ENCODE peak calls at places on chromosomes 4 and X, in ten cellular contexts. I is body of pancreas; T is iPS-NIHi11; H is activated T-helper 1 cell treated with anti-CD3 and anti-CD28 coated beads, Interleukin-2, amount 50 U/mL, for 16 hours; J is K562; A is HuH-7.5; M is cardiac muscle cell; K is astrocyte of the hippocampus; Q is GM20000; O is ovary. B is an unnamed sample.

GRCh38 chr4:40749717-40750460 is at the start of gene NSUN7:
- DNase-seq in I (peak), T (peak), H (no peak), J (no peak), A (no peak), M (peak), K (peak), Q (peak), O (peak), B (peak)

GRCh38 chrX:151754042-151754419 is 19.5 kb downstream of the CNGA2 start:
- DNase-seq in I (peak), T (peak), H (no peak), J (no peak), A (no peak), M (no peak), K (peak), Q (no peak), O (no peak), B (peak)

GRCh38 chrX:46573331-46573895 is at the start of gene CHST7:
- DNase-seq in I (peak), T (peak), H (peak), J (no peak), A (peak), M (peak), K (peak), Q (peak), O (peak), B (peak)

GRCh38 chr4:125368684-125369083 is 53.9 kb downstream of the FAT4 start:
- DNase-seq in I (no peak), T (no peak), H (no peak), J (no peak), A (no peak), M (no peak), K (peak), Q (no peak), O (no peak), B (peak)

GRCh38 chrX:72305286-72306084 is at the start of gene CITED1:
- DNase-seq in I (peak), T (peak), H (no peak), J (peak), A (no peak), M (no peak), K (peak), Q (peak), O (no peak), B (no peak)

GRCh38 chr4:181998588-181998987 is 244.6 kb upstream of the TENM3 start:
- DNase-seq in I (no peak), T (no peak), H (no peak), J (no peak), A (no peak), M (no peak), K (no peak), Q (no peak), O (no peak), B (no peak)

GRCh38 chr4:53937918-53938317 is 126.5 kb downstream of the CHIC2 start:
- DNase-seq in I (no peak), T (no peak), H (no peak), J (no peak), A (no peak), M (no peak), K (peak), Q (no peak), O (no peak), B (peak)

GRCh38 chrX:10579753-10580060 is 40.7 kb downstream of the MID1 start:
- DNase-seq in I (no peak), T (no peak), H (no peak), J (no peak), A (no peak), M (no peak), K (peak), Q (no peak), O (no peak), B (no peak)

GRCh38 chrX:19739683-19740082 is 147.7 kb downstream of the SH3KBP1 start:
- DNase-seq in I (peak), T (peak), H (peak), J (peak), A (peak), M (peak), K (peak), Q (no peak), O (peak), B (peak)

GRCh38 chrX:14073561-14073960 is 43.9 kb upstream of the GEMIN8 start:
- DNase-seq in I (no peak), T (no peak), H (no peak), J (no peak), A (no peak), M (no peak), K (peak), Q (no peak), O (no peak), B (peak)

GRCh38 chr4:78735697-78736096 is 40.5 kb upstream of the BMP2K start:
- DNase-seq in I (no peak), T (no peak), H (no peak), J (no peak), A (no peak), M (no peak), K (no peak), Q (peak), O (no peak), B (no peak)

GRCh38 chr4:8044699-8045098 is 105.0 kb upstream of the AFAP1 start:
- DNase-seq in I (no peak), T (no peak), H (no peak), J (no peak), A (no peak), M (no peak), K (no peak), Q (no peak), O (no peak), B (no peak)

GRCh38 chr4:170270628-170271027 is 180.9 kb upstream of the AADAT start:
- DNase-seq in I (no peak), T (no peak), H (no peak), J (no peak), A (no peak), M (no peak), K (no peak), Q (no peak), O (no peak), B (no peak)

GRCh38 chr4:82216231-82216630 is 157.6 kb downstream of the HNRNPD start:
- DNase-seq in I (no peak), T (no peak), H (no peak), J (no peak), A (no peak), M (no peak), K (no peak), Q (no peak), O (no peak), B (no peak)

GRCh38 chr4:165686756-165687155 is 186.3 kb upstream of the TLL1 start:
- DNase-seq in I (no peak), T (no peak), H (no peak), J (no peak), A (no peak), M (no peak), K (no peak), Q (no peak), O (no peak), B (no peak)

GRCh38 chr4:92636038-92636825 is 332.5 kb downstream of the GRID2 start:
- DNase-seq in I (no peak), T (no peak), H (no peak), J (no peak), A (no peak), M (no peak), K (peak), Q (no peak), O (no peak), B (no peak)

GRCh38 chr4:24917076-24917856 is 4.4 kb upstream of the CCDC149 start:
- DNase-seq in I (no peak), T (peak), H (no peak), J (no peak), A (no peak), M (peak), K (no peak), Q (no peak), O (no peak), B (no peak)

GRCh38 chr4:40186665-40187014 is 10.2 kb upstream of the RHOH start:
- DNase-seq in I (no peak), T (no peak), H (no peak), J (no peak), A (no peak), M (no peak), K (no peak), Q (no peak), O (no peak), B (no peak)

GRCh38 chr4:180665481-180665880 is 1577.7 kb upstream of the TENM3 start:
- DNase-seq in I (no peak), T (no peak), H (no peak), J (no peak), A (no peak), M (no peak), K (no peak), Q (no peak), O (no peak), B (no peak)

GRCh38 chr4:3688018-3688998 is 77.9 kb upstream of the ADRA2C start:
- DNase-seq in I (no peak), T (no peak), H (no peak), J (no peak), A (no peak), M (no peak), K (no peak), Q (no peak), O (no peak), B (no peak)

GRCh38 chrX:150047818-150048217 is 109.5 kb upstream of the EOLA2 start:
- DNase-seq in I (no peak), T (no peak), H (no peak), J (no peak), A (no peak), M (no peak), K (no peak), Q (no peak), O (no peak), B (peak)

GRCh38 chrX:17590892-17591740 is 146.2 kb upstream of the SCML1 start:
- DNase-seq in I (peak), T (peak), H (no peak), J (peak), A (peak), M (peak), K (peak), Q (peak), O (peak), B (peak)

GRCh38 chr4:3342182-3342854 is 49.5 kb downstream of the RGS12 start:
- DNase-seq in I (no peak), T (no peak), H (no peak), J (no peak), A (no peak), M (no peak), K (peak), Q (no peak), O (no peak), B (peak)

GRCh38 chr4:97453186-97453585 is 690.1 kb downstream of the STPG2 start:
- DNase-seq in I (no peak), T (no peak), H (no peak), J (no peak), A (no peak), M (no peak), K (no peak), Q (no peak), O (no peak), B (no peak)

GRCh38 chr4:8503801-8504200 is 63.2 kb downstream of the TRMT44 start:
- DNase-seq in I (no peak), T (no peak), H (no peak), J (no peak), A (no peak), M (no peak), K (peak), Q (no peak), O (peak), B (no peak)

GRCh38 chrX:15056044-15056443 is 182.8 kb downstream of the MOSPD2 start:
- DNase-seq in I (no peak), T (no peak), H (no peak), J (no peak), A (no peak), M (no peak), K (no peak), Q (no peak), O (no peak), B (no peak)

GRCh38 chr4:159048166-159048886 is 54.6 kb upstream of the RAPGEF2 start:
- DNase-seq in I (peak), T (peak), H (no peak), J (peak), A (peak), M (peak), K (peak), Q (no peak), O (peak), B (peak)

GRCh38 chr4:103756736-103757135 is 37.0 kb upstream of the TACR3 start:
- DNase-seq in I (no peak), T (no peak), H (no peak), J (no peak), A (no peak), M (no peak), K (no peak), Q (no peak), O (no peak), B (no peak)

GRCh38 chr4:140839888-140840790 is 84.0 kb upstream of the TBC1D9 start:
- DNase-seq in I (no peak), T (no peak), H (no peak), J (no peak), A (no peak), M (no peak), K (no peak), Q (no peak), O (no peak), B (peak)

GRCh38 chr4:55866973-55867574 is 13.6 kb downstream of the EXOC1 start:
- DNase-seq in I (no peak), T (peak), H (no peak), J (peak), A (no peak), M (peak), K (peak), Q (peak), O (no peak), B (peak)

GRCh38 chrX:154548028-154548316 is 552 bp downstream of the IKBKG start:
- DNase-seq in I (no peak), T (no peak), H (no peak), J (no peak), A (no peak), M (no peak), K (no peak), Q (no peak), O (no peak), B (peak)

GRCh38 chrX:138411048-138411447 is 300.5 kb downstream of the FGF13 start:
- DNase-seq in I (no peak), T (no peak), H (no peak), J (no peak), A (no peak), M (peak), K (no peak), Q (no peak), O (no peak), B (no peak)

B was measured in AG10803.